ENCODE peak calls at places on chromosomes 11 and 22, in five cellular contexts. K, Q, J, O and W are unnamed samples. For H3K4me1, the result is how much of the 10 kb centered on the place peaks cover.

GRCh38 chr11:103541186-103541795 is 432.1 kb downstream of the DYNC2H1 start:
- DNase-seq in Q (no peak), K (peak), O (no peak), J (no peak), W (no peak)

GRCh38 chr11:74636633-74637184 is 44.3 kb downstream of the POLD3 start:
- DNase-seq in J (no peak), O (no peak), Q (peak), K (peak), W (peak)

GRCh38 chr22:29096736-29097669 is 24.2 kb downstream of the KREMEN1 start:
- DNase-seq in J (no peak), K (peak), Q (no peak), O (peak), W (no peak)

GRCh38 chr22:49992921-49993648 is 19.5 kb downstream of the IL17REL start:
- DNase-seq in O (peak), K (peak), Q (peak), J (no peak), W (peak)

GRCh38 chr22:46604306-46604690 is 15.9 kb upstream of the GRAMD4 start:
- DNase-seq in K (peak), Q (no peak), O (no peak), J (peak), W (no peak)

GRCh38 chr11:76663912-76664440 is 6.6 kb downstream of the LRRC32 start:
- DNase-seq in Q (no peak), K (no peak), O (no peak), J (no peak), W (no peak)

GRCh38 chr11:109914809-109915653 is 178.2 kb upstream of the ZC3H12C start:
- DNase-seq in J (no peak), Q (no peak), K (no peak), O (no peak), W (peak)

GRCh38 chr22:22671506-22671905 is 27.1 kb downstream of the GGTLC2 start:
- DNase-seq in O (no peak), J (no peak), Q (no peak), K (no peak), W (no peak)

GRCh38 chr22:50191041-50191740 is 5.5 kb downstream of the TRABD start:
- DNase-seq in O (no peak), K (no peak), Q (no peak), J (peak), W (no peak)

GRCh38 chr22:28930357-28931007 is 47.1 kb downstream of the ZNRF3 start:
- DNase-seq in O (no peak), Q (no peak), K (no peak), J (no peak), W (peak)

GRCh38 chr11:58788355-58789023 is 56.0 kb downstream of the GLYATL2 start:
- DNase-seq in Q (peak), J (peak), O (peak), K (peak), W (peak)

GRCh38 chr11:109371444-109372176 is 50.4 kb upstream of the C11orf87 start:
- DNase-seq in K (no peak), J (no peak), Q (no peak), O (no peak), W (no peak)

GRCh38 chr11:27934830-27935145 is 173.2 kb downstream of the KIF18A start:
- DNase-seq in K (no peak), O (no peak), Q (peak), J (no peak), W (peak)

GRCh38 chr11:60370811-60371297 is 7.5 kb upstream of the MS4A7 start:
- DNase-seq in Q (no peak), O (peak), K (no peak), J (no peak), W (peak)

GRCh38 chr22:48752451-48753380 is 1075.0 kb downstream of the BRD1 start:
- DNase-seq in K (no peak), Q (no peak), O (no peak), J (no peak), W (no peak)

GRCh38 chr11:18329196-18329870 is 7.0 kb downstream of the GTF2H1 start:
- DNase-seq in K (peak), Q (no peak), O (no peak), J (no peak), W (no peak)

GRCh38 chr11:16925495-16926065 is 88.6 kb downstream of the PLEKHA7 start:
- DNase-seq in J (no peak), K (no peak), Q (peak), O (peak), W (peak)

GRCh38 chr11:66663741-66664296 is 13.9 kb downstream of the RBM4B start:
- DNase-seq in O (no peak), J (no peak), Q (no peak), K (no peak), W (no peak)

GRCh38 chr22:49825944-49826602 is 1.6 kb downstream of the BRD1 start:
- DNase-seq in O (peak), Q (no peak), K (peak), J (no peak), W (peak)

GRCh38 chr22:19045094-19045493 is 77.1 kb downstream of the DGCR2 start:
- DNase-seq in Q (no peak), J (no peak), K (no peak), O (no peak), W (no peak)

GRCh38 chr22:37894939-37895670 is 11.0 kb upstream of the MICALL1 start:
- DNase-seq in K (no peak), J (no peak), Q (no peak), O (no peak), W (no peak)

GRCh38 chr22:37887610-37888378 is 18.3 kb upstream of the MICALL1 start:
- DNase-seq in Q (no peak), K (no peak), J (no peak), O (no peak), W (peak)

GRCh38 chr22:37892566-37893338 is 13.3 kb upstream of the MICALL1 start:
- DNase-seq in K (no peak), Q (no peak), J (no peak), O (no peak), W (no peak)

GRCh38 chr22:37893583-37893983 is 12.5 kb upstream of the MICALL1 start:
- DNase-seq in K (peak), Q (no peak), O (peak), J (no peak), W (no peak)

DNA sequence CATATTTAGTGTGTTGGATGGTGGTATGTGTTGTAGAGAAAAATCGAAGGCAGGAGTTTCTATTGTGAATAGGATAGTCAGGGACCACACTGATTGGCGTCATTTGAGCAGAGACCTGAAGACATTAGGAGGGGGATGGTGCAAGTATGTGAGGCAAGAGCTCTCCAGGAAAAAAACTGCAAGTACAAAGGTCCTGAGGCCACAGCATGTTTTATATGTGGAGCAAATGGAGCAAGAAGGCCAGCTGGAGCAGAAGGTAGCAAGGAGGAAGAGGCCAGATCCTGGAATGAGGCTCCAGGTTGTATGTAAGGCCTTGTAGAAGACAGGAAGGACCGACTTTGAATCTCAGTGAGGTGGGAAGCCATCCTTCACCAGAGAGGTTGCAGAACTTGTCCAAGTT is 14.2 kb upstream of the MICALL1 start:
- DNase-seq in O (no peak), Q (no peak), K (no peak), J (no peak), W (no peak)
- H3K4me1 ChIP-seq in O (half or more), Q (under half), K (under half), J (under half), W (under half)

DNA sequence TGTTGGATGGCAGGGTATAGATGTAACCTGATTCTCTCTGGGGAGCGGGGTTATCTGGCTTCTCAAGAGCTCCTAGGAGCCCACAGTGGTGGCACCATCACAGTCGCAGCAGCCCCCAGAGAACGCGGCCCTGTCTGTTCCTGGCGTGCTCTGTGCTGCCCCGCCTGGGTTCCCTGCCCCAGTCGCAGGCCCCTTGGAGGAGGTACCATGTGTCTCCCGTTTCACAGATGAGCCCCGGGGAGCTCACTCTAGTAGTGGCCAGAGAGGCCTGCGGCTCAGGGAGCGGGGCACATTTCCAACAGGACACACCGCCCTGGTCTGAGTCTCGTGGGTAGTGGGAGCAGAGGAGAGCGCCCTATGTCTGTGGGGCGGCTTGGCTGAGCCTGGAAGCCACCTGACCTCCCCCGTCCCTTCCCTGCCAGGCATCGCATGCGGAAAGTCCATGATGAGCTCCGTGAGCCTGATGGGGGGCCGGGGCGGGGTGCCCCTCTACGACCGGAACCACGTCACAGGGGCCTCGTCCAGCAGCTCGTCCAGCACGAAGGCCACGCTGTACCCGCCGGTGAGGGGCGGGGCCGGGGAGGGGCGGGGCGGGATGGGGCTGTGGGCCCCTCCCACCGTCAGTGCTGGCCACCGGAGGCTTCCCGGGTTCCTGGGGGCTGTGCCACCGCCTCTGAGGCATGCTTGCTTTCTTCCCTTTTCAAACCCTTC is 21.0 kb upstream of the PPP6R3 start:
- DNase-seq in K (no peak), O (no peak), J (no peak), Q (no peak), W (no peak)
- H3K27ac ChIP-seq in K (no peak), O (no peak), J (no peak), Q (no peak), W (no peak)

DNA sequence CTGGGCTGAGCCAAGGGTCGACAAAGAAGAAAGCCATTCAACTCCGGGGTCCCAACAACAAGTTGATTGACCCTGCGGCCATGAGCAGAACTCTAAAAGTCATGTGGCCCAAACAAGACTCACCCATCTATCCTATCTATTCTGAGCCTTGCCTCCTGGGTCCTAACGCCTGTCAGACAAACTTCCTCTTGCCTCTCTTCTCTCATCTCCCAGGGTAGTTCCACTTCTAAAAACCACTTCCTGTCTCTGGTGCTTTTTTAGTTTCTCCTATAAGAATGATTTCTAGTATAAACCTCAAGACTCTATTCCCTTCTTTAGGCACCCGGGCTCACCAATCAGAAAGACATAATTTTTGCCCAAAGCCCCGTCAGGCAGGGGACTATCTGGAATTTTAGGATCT is 530.2 kb downstream of the DLG2 start:
- DNase-seq in J (no peak), O (no peak), Q (no peak), K (no peak), W (no peak)
- TF ChIP-seq MYC in J (no peak), O (no peak), Q (no peak), K (no peak), W (no peak)

GRCh38 chr11:3888210-3888609 is 32.7 kb downstream of the STIM1 start:
- DNase-seq in Q (no peak), K (no peak), O (no peak), J (no peak), W (no peak)
- H3K4me1 ChIP-seq in Q (under half), K (under half), O (under half), J (under half), W (under half)

DNA sequence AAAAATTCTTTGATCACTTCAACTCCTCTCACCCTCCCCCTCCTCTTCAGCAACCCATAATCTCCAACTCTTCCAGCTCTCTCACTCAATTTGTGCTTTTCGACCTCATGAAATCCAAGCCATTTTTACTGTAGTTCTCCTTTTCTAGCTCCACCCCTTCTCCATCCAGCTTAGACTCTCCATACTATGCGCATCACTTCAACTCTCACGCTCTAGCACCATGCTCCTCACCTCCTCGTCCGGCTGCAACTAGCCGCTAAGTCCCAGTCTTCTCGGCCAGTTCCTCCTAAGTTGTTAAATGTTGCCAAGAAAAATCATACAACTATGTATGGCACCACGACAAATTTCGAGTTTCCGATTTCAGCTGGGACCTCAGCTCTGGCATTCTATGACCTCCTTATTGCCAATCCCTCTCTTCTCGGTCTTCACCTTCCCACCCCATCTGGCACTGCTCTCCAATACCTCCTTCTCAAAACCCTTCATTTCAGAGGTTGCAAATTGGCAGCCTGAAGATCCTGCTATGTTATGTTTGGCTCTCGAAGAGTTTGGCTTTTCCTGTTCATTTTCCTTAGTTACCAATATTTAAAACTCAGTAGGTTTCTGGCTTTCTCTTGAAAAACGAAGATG is 1.1 kb downstream of the ZNF70 start:
- DNase-seq in K (peak), Q (no peak), J (no peak), O (no peak), W (peak)
- H3K27ac ChIP-seq in K (no peak), Q (no peak), J (no peak), O (no peak), W (no peak)